ENCODE peak calls at places on chromosome 10, in six cellular contexts. One of them, this sample, is unnamed.

GRCh38 chr10:42422911-42423310 is 215.5 kb downstream of the ZNF33B start:
- DNase-seq in cardiac fibroblast: no peak
- DNase-seq in caudate nucleus: no peak
- DNase-seq in stimulated activated CD4-positive, alpha-beta T cell treated with anti-CD3 and anti-CD28 coated beads, Interleukin-4, amount 100 ng/mL, for 1 hour: no peak
- DNase-seq in activated naive CD4-positive, alpha-beta T cell: no peak
- DNase-seq in NCI-H1105 treated with DMSO at 0.1 percent for 48 hours: no peak
- DNase-seq in this sample: no peak

GRCh38 chr10:104260775-104261115 is 6.1 kb downstream of the GSTO1 start:
- DNase-seq in caudate nucleus: no peak
- DNase-seq in NCI-H1105 treated with DMSO at 0.1 percent for 48 hours: no peak
- DNase-seq in stimulated activated CD4-positive, alpha-beta T cell treated with anti-CD3 and anti-CD28 coated beads, Interleukin-4, amount 100 ng/mL, for 1 hour: no peak
- DNase-seq in cardiac fibroblast: peak; percentile 75
- DNase-seq in activated naive CD4-positive, alpha-beta T cell: no peak
- DNase-seq in this sample: no peak

GRCh38 chr10:89645742-89646172 is 715 bp upstream of the PANK1 start:
- DNase-seq in activated naive CD4-positive, alpha-beta T cell: no peak
- DNase-seq in caudate nucleus: no peak
- DNase-seq in NCI-H1105 treated with DMSO at 0.1 percent for 48 hours: no peak
- DNase-seq in cardiac fibroblast: no peak
- DNase-seq in stimulated activated CD4-positive, alpha-beta T cell treated with anti-CD3 and anti-CD28 coated beads, Interleukin-4, amount 100 ng/mL, for 1 hour: no peak
- DNase-seq in this sample: no peak

GRCh38 chr10:70729763-70730357 is 55.3 kb downstream of the TBATA start:
- DNase-seq in cardiac fibroblast: peak; percentile 33
- DNase-seq in caudate nucleus: no peak
- DNase-seq in stimulated activated CD4-positive, alpha-beta T cell treated with anti-CD3 and anti-CD28 coated beads, Interleukin-4, amount 100 ng/mL, for 1 hour: no peak
- DNase-seq in NCI-H1105 treated with DMSO at 0.1 percent for 48 hours: peak; percentile 84
- DNase-seq in activated naive CD4-positive, alpha-beta T cell: no peak
- DNase-seq in this sample: no peak

GRCh38 chr10:127048630-127049029 is 143.4 kb downstream of the DOCK1 start:
- DNase-seq in cardiac fibroblast: no peak
- DNase-seq in activated naive CD4-positive, alpha-beta T cell: no peak
- DNase-seq in NCI-H1105 treated with DMSO at 0.1 percent for 48 hours: peak; percentile 4
- DNase-seq in stimulated activated CD4-positive, alpha-beta T cell treated with anti-CD3 and anti-CD28 coated beads, Interleukin-4, amount 100 ng/mL, for 1 hour: no peak
- DNase-seq in caudate nucleus: no peak
- DNase-seq in this sample: no peak

GRCh38 chr10:122590158-122590557 is 29.6 kb downstream of the DMBT1 start:
- DNase-seq in stimulated activated CD4-positive, alpha-beta T cell treated with anti-CD3 and anti-CD28 coated beads, Interleukin-4, amount 100 ng/mL, for 1 hour: no peak
- DNase-seq in caudate nucleus: no peak
- DNase-seq in cardiac fibroblast: no peak
- DNase-seq in activated naive CD4-positive, alpha-beta T cell: no peak
- DNase-seq in NCI-H1105 treated with DMSO at 0.1 percent for 48 hours: no peak
- DNase-seq in this sample: no peak

GRCh38 chr10:17229717-17229966 is 1.6 kb downstream of the VIM start:
- DNase-seq in caudate nucleus: no peak
- DNase-seq in cardiac fibroblast: no peak
- DNase-seq in activated naive CD4-positive, alpha-beta T cell: no peak
- DNase-seq in stimulated activated CD4-positive, alpha-beta T cell treated with anti-CD3 and anti-CD28 coated beads, Interleukin-4, amount 100 ng/mL, for 1 hour: no peak
- DNase-seq in NCI-H1105 treated with DMSO at 0.1 percent for 48 hours: no peak
- DNase-seq in this sample: no peak

GRCh38 chr10:69865450-69865849 is 63.7 kb downstream of the COL13A1 start:
- DNase-seq in cardiac fibroblast: no peak
- DNase-seq in activated naive CD4-positive, alpha-beta T cell: no peak
- DNase-seq in stimulated activated CD4-positive, alpha-beta T cell treated with anti-CD3 and anti-CD28 coated beads, Interleukin-4, amount 100 ng/mL, for 1 hour: no peak
- DNase-seq in caudate nucleus: no peak
- DNase-seq in NCI-H1105 treated with DMSO at 0.1 percent for 48 hours: no peak
- DNase-seq in this sample: no peak

GRCh38 chr10:127243490-127244272 is 47.3 kb upstream of the INSYN2A start:
- DNase-seq in cardiac fibroblast: peak; percentile 40
- DNase-seq in caudate nucleus: no peak
- DNase-seq in stimulated activated CD4-positive, alpha-beta T cell treated with anti-CD3 and anti-CD28 coated beads, Interleukin-4, amount 100 ng/mL, for 1 hour: peak; percentile 10
- DNase-seq in NCI-H1105 treated with DMSO at 0.1 percent for 48 hours: no peak
- DNase-seq in activated naive CD4-positive, alpha-beta T cell: peak; percentile 6
- DNase-seq in this sample: peak; percentile 36

GRCh38 chr10:98316156-98316555 is 48.2 kb upstream of the LOXL4 start:
- DNase-seq in stimulated activated CD4-positive, alpha-beta T cell treated with anti-CD3 and anti-CD28 coated beads, Interleukin-4, amount 100 ng/mL, for 1 hour: no peak
- DNase-seq in caudate nucleus: no peak
- DNase-seq in activated naive CD4-positive, alpha-beta T cell: no peak
- DNase-seq in NCI-H1105 treated with DMSO at 0.1 percent for 48 hours: no peak
- DNase-seq in cardiac fibroblast: no peak
- DNase-seq in this sample: no peak